ENCODE peak calls at places on chromosomes 3 and 15, in seven cellular contexts. R is NCI-H1436, W is AG04449, Y is fibroblast of lung, S is A673, C is NCI-H146, D is HCT116. G is an unnamed sample.

GRCh38 chr3:193922034-193922774 is 213.7 kb upstream of the HES1 start:
- DNase-seq in R (no peak), W (no peak), Y (no peak), S (no peak), C (peak; percentile 85), D (no peak), G (no peak)

GRCh38 chr15:58766290-58766689 is 4.8 kb upstream of the MINDY2 start:
- DNase-seq in R (no peak), W (no peak), Y (no peak), S (no peak), C (no peak), D (no peak), G (no peak)

GRCh38 chr15:48560321-48561051 is 85.0 kb downstream of the FBN1 start:
- DNase-seq in R (no peak), W (no peak), Y (no peak), S (no peak), C (no peak), D (no peak), G (peak; percentile 41)

GRCh38 chr3:151299006-151299405 is 17.6 kb downstream of the GPR87 start:
- DNase-seq in R (no peak), W (no peak), Y (no peak), S (no peak), C (no peak), D (no peak), G (no peak)

GRCh38 chr3:16151109-16151508 is 23.4 kb upstream of the GALNT15 start:
- DNase-seq in R (no peak), W (peak; percentile 66), Y (peak; percentile 89), S (no peak), C (no peak), D (no peak), G (no peak)

GRCh38 chr3:70919661-70920060 is 607.2 kb upstream of the MDFIC2 start:
- DNase-seq in R (no peak), W (no peak), Y (no peak), S (no peak), C (no peak), D (no peak), G (no peak)

GRCh38 chr3:102192575-102192974 is 242.2 kb upstream of the ZPLD1 start:
- DNase-seq in R (no peak), W (no peak), Y (no peak), S (no peak), C (no peak), D (no peak), G (no peak)

GRCh38 chr15:47950447-47950846 is 170.3 kb upstream of the SLC24A5 start:
- DNase-seq in R (no peak), W (no peak), Y (no peak), S (no peak), C (no peak), D (no peak), G (no peak)

GRCh38 chr3:90024986-90025385 is 917.6 kb downstream of the EPHA3 start:
- DNase-seq in R (no peak), W (no peak), Y (no peak), S (no peak), C (no peak), D (no peak), G (no peak)

G was measured in NCI-H82.